ENCODE peak calls at places on chromosomes 12 and 14, in five cellular contexts. H is lung; A is anterior cingulate cortex; R is stimulated activated CD4-positive, alpha-beta T cell treated with anti-CD3 and anti-CD28 coated beads, Interleukin-2, amount 100 ng/mL, for 48 hours; W is Kasumi-1. G is an unnamed sample.

GRCh38 chr14:68899033-68899603 is 80.0 kb downstream of the ACTN1 start:
- DNase-seq in H (no peak), A (no peak), R (no peak), W (no peak), G (peak)

GRCh38 chr14:84646791-84647500 is 883.0 kb upstream of the FLRT2 start:
- DNase-seq in H (no peak), A (no peak), R (no peak), W (no peak), G (no peak)

GRCh38 chr12:2461645-2462044 is 333.1 kb upstream of the FKBP4 start:
- DNase-seq in H (no peak), A (no peak), R (no peak), W (no peak), G (no peak)

GRCh38 chr14:74333909-74334308 is 14.4 kb upstream of the VRTN start:
- DNase-seq in H (no peak), A (no peak), R (no peak), W (no peak), G (no peak)

GRCh38 chr12:107125833-107126232 is 32.5 kb upstream of the CRY1 start:
- DNase-seq in H (no peak), A (no peak), R (no peak), W (no peak), G (no peak)

GRCh38 chr12:27573972-27574371 is 50.0 kb downstream of the PPFIBP1 start:
- DNase-seq in H (no peak), A (no peak), R (no peak), W (no peak), G (no peak)

GRCh38 chr14:96129128-96129736 is 75.4 kb upstream of the BDKRB2 start:
- DNase-seq in H (no peak), A (no peak), R (no peak), W (no peak), G (no peak)

GRCh38 chr12:90216815-90217214 is 508.2 kb upstream of the ATP2B1 start:
- DNase-seq in H (no peak), A (no peak), R (no peak), W (peak), G (no peak)

GRCh38 chr14:69129264-69129880 is 23.5 kb downstream of the DCAF5 start:
- DNase-seq in H (peak), A (peak), R (peak), W (peak), G (peak)

GRCh38 chr14:91685600-91685999 is 46.3 kb downstream of the CATSPERB start:
- DNase-seq in H (no peak), A (no peak), R (no peak), W (no peak), G (no peak)

GRCh38 chr14:23047042-23047634 is 5.1 kb downstream of the PSMB11 start:
- DNase-seq in H (no peak), A (no peak), R (no peak), W (no peak), G (no peak)

GRCh38 chr12:32201996-32202395 is 95.3 kb downstream of the BICD1 start:
- DNase-seq in H (no peak), A (no peak), R (no peak), W (peak), G (no peak)

GRCh38 chr14:49857427-49858003 is 4.9 kb upstream of the NEMF start:
- DNase-seq in H (no peak), A (no peak), R (no peak), W (no peak), G (no peak)

GRCh38 chr14:100438678-100439592 is 115.8 kb downstream of the SLC25A47 start:
- DNase-seq in H (peak), A (no peak), R (peak), W (no peak), G (peak)

G was measured in caudate nucleus.